ENCODE peak calls at places on chromosomes 13 and 19, in ten cellular contexts. One of them, this sample, is unnamed.

GRCh38 chr13:113655358-113656014 is 2.5 kb downstream of the ATP4B start:
- DNase-seq in endothelial cell of umbilical vein: no peak
- DNase-seq in upper lobe of left lung: peak; percentile 14
- DNase-seq in right lobe of liver: no peak
- DNase-seq in thyroid gland: no peak
- DNase-seq in spleen: peak; percentile 41
- DNase-seq in heart left ventricle: no peak
- DNase-seq in body of pancreas: no peak
- DNase-seq in Peyer's patch: no peak
- DNase-seq in stomach: peak; percentile 10
- DNase-seq in this sample: peak; percentile 45

GRCh38 chr13:21999666-22000065 is 328.8 kb downstream of the FGF9 start:
- DNase-seq in endothelial cell of umbilical vein: no peak
- DNase-seq in upper lobe of left lung: no peak
- DNase-seq in right lobe of liver: no peak
- DNase-seq in thyroid gland: no peak
- DNase-seq in spleen: no peak
- DNase-seq in heart left ventricle: no peak
- DNase-seq in body of pancreas: no peak
- DNase-seq in Peyer's patch: no peak
- DNase-seq in stomach: no peak
- DNase-seq in this sample: no peak

GRCh38 chr13:76764916-76765315 is 121.3 kb downstream of the KCTD12 start:
- DNase-seq in endothelial cell of umbilical vein: no peak
- DNase-seq in upper lobe of left lung: no peak
- DNase-seq in right lobe of liver: no peak
- DNase-seq in thyroid gland: no peak
- DNase-seq in spleen: no peak
- DNase-seq in heart left ventricle: no peak
- DNase-seq in body of pancreas: no peak
- DNase-seq in Peyer's patch: no peak
- DNase-seq in stomach: no peak
- DNase-seq in this sample: no peak

GRCh38 chr13:44726214-44726613 is 150.1 kb upstream of the TSC22D1 start:
- DNase-seq in endothelial cell of umbilical vein: no peak
- DNase-seq in upper lobe of left lung: no peak
- DNase-seq in right lobe of liver: no peak
- DNase-seq in thyroid gland: no peak
- DNase-seq in spleen: no peak
- DNase-seq in heart left ventricle: no peak
- DNase-seq in body of pancreas: no peak
- DNase-seq in Peyer's patch: no peak
- DNase-seq in stomach: no peak
- DNase-seq in this sample: no peak

GRCh38 chr19:50909240-50910070 is 1.7 kb downstream of the KLK4 start:
- DNase-seq in endothelial cell of umbilical vein: peak; percentile 47
- DNase-seq in upper lobe of left lung: peak; percentile 39
- DNase-seq in right lobe of liver: peak; percentile 31
- DNase-seq in thyroid gland: peak; percentile 76
- DNase-seq in spleen: no peak
- DNase-seq in heart left ventricle: no peak
- DNase-seq in body of pancreas: peak; percentile 69
- DNase-seq in Peyer's patch: peak; percentile 38
- DNase-seq in stomach: peak; percentile 29
- DNase-seq in this sample: no peak

GRCh38 chr19:17580470-17581000 is 25.1 kb downstream of the COLGALT1 start:
- DNase-seq in endothelial cell of umbilical vein: no peak
- DNase-seq in upper lobe of left lung: no peak
- DNase-seq in right lobe of liver: no peak
- DNase-seq in thyroid gland: no peak
- DNase-seq in spleen: no peak
- DNase-seq in heart left ventricle: peak; percentile 18
- DNase-seq in body of pancreas: no peak
- DNase-seq in Peyer's patch: no peak
- DNase-seq in stomach: no peak
- DNase-seq in this sample: no peak

GRCh38 chr19:33191501-33191900 is 2.6 kb upstream of the LRP3 start:
- DNase-seq in endothelial cell of umbilical vein: no peak
- DNase-seq in upper lobe of left lung: no peak
- DNase-seq in right lobe of liver: peak; percentile 5
- DNase-seq in thyroid gland: no peak
- DNase-seq in spleen: peak; percentile 36
- DNase-seq in heart left ventricle: no peak
- DNase-seq in body of pancreas: no peak
- DNase-seq in Peyer's patch: no peak
- DNase-seq in stomach: no peak
- DNase-seq in this sample: peak; percentile 46

GRCh38 chr13:20358022-20358421 is 125.9 kb upstream of the GJB6 start:
- DNase-seq in endothelial cell of umbilical vein: no peak
- DNase-seq in upper lobe of left lung: no peak
- DNase-seq in right lobe of liver: no peak
- DNase-seq in thyroid gland: no peak
- DNase-seq in spleen: no peak
- DNase-seq in heart left ventricle: no peak
- DNase-seq in body of pancreas: no peak
- DNase-seq in Peyer's patch: no peak
- DNase-seq in stomach: no peak
- DNase-seq in this sample: no peak

GRCh38 chr19:1324792-1325567 is 39.3 kb downstream of the EFNA2 start:
- DNase-seq in endothelial cell of umbilical vein: peak; percentile 59
- DNase-seq in upper lobe of left lung: peak; percentile 40
- DNase-seq in right lobe of liver: peak; percentile 46
- DNase-seq in thyroid gland: peak; percentile 47
- DNase-seq in spleen: no peak
- DNase-seq in heart left ventricle: peak; percentile 67
- DNase-seq in body of pancreas: peak; percentile 40
- DNase-seq in Peyer's patch: no peak
- DNase-seq in stomach: peak; percentile 52
- DNase-seq in this sample: peak; percentile 81

GRCh38 chr19:58033741-58034475 is at the start of gene ZSCAN1:
- DNase-seq in endothelial cell of umbilical vein: peak; percentile 15
- DNase-seq in upper lobe of left lung: peak; percentile 48
- DNase-seq in right lobe of liver: peak; percentile 84
- DNase-seq in thyroid gland: peak; percentile 99
- DNase-seq in spleen: peak; percentile 77
- DNase-seq in heart left ventricle: peak; percentile 95
- DNase-seq in body of pancreas: peak; percentile 91
- DNase-seq in Peyer's patch: peak; percentile 29
- DNase-seq in stomach: peak; percentile 40
- DNase-seq in this sample: peak; percentile 89

GRCh38 chr19:31553844-31554215 is 204.6 kb upstream of the TSHZ3 start:
- DNase-seq in endothelial cell of umbilical vein: no peak
- DNase-seq in upper lobe of left lung: no peak
- DNase-seq in right lobe of liver: no peak
- DNase-seq in thyroid gland: no peak
- DNase-seq in spleen: no peak
- DNase-seq in heart left ventricle: peak; percentile 32
- DNase-seq in body of pancreas: no peak
- DNase-seq in Peyer's patch: no peak
- DNase-seq in stomach: no peak
- DNase-seq in this sample: no peak

GRCh38 chr13:24788538-24788937 is 24.6 kb downstream of the RNF17 start:
- DNase-seq in endothelial cell of umbilical vein: no peak
- DNase-seq in upper lobe of left lung: no peak
- DNase-seq in right lobe of liver: no peak
- DNase-seq in thyroid gland: no peak
- DNase-seq in spleen: no peak
- DNase-seq in heart left ventricle: no peak
- DNase-seq in body of pancreas: no peak
- DNase-seq in Peyer's patch: no peak
- DNase-seq in stomach: no peak
- DNase-seq in this sample: no peak

GRCh38 chr19:10517361-10517759 is at the start of gene S1PR5:
- DNase-seq in endothelial cell of umbilical vein: no peak
- DNase-seq in upper lobe of left lung: no peak
- DNase-seq in right lobe of liver: peak; percentile 32
- DNase-seq in thyroid gland: peak; percentile 13
- DNase-seq in spleen: no peak
- DNase-seq in heart left ventricle: no peak
- DNase-seq in body of pancreas: peak; percentile 47
- DNase-seq in Peyer's patch: no peak
- DNase-seq in stomach: no peak
- DNase-seq in this sample: no peak

GRCh38 chr19:38826856-38827551 is 4.6 kb downstream of the ECH1 start:
- DNase-seq in endothelial cell of umbilical vein: no peak
- DNase-seq in upper lobe of left lung: no peak
- DNase-seq in right lobe of liver: no peak
- DNase-seq in thyroid gland: no peak
- DNase-seq in spleen: no peak
- DNase-seq in heart left ventricle: no peak
- DNase-seq in body of pancreas: no peak
- DNase-seq in Peyer's patch: no peak
- DNase-seq in stomach: no peak
- DNase-seq in this sample: no peak
- H3K27ac ChIP-seq in endothelial cell of umbilical vein: no peak overlapping the region
- H3K27ac ChIP-seq in upper lobe of left lung: no peak overlapping the region
- H3K27ac ChIP-seq in right lobe of liver: no peak overlapping the region
- H3K27ac ChIP-seq in thyroid gland: no peak overlapping the region
- H3K27ac ChIP-seq in spleen: no peak overlapping the region
- H3K27ac ChIP-seq in heart left ventricle: peak overlapping the region; percentile 20
- H3K27ac ChIP-seq in body of pancreas: no peak overlapping the region
- H3K27ac ChIP-seq in Peyer's patch: peak overlapping the region; percentile 63
- H3K27ac ChIP-seq in stomach: no peak overlapping the region
- H3K27ac ChIP-seq in this sample: no peak overlapping the region

GRCh38 chr19:7618366-7618765 is 11.0 kb downstream of the XAB2 start:
- DNase-seq in endothelial cell of umbilical vein: no peak
- DNase-seq in upper lobe of left lung: peak; percentile 55
- DNase-seq in right lobe of liver: peak; percentile 74
- DNase-seq in thyroid gland: peak; percentile 90
- DNase-seq in spleen: no peak
- DNase-seq in heart left ventricle: no peak
- DNase-seq in body of pancreas: peak; percentile 83
- DNase-seq in Peyer's patch: no peak
- DNase-seq in stomach: peak; percentile 69
- DNase-seq in this sample: no peak
- H3K36me3 ChIP-seq in endothelial cell of umbilical vein: peaks cover 28% of the 10 kb centered on the region
- H3K36me3 ChIP-seq in upper lobe of left lung: peaks cover 68% of the 10 kb centered on the region
- H3K36me3 ChIP-seq in right lobe of liver: peaks cover 21% of the 10 kb centered on the region
- H3K36me3 ChIP-seq in thyroid gland: peaks cover 35% of the 10 kb centered on the region
- H3K36me3 ChIP-seq in spleen: peaks cover 47% of the 10 kb centered on the region
- H3K36me3 ChIP-seq in heart left ventricle: peaks cover 39% of the 10 kb centered on the region
- H3K36me3 ChIP-seq in body of pancreas: peaks cover 26% of the 10 kb centered on the region
- H3K36me3 ChIP-seq in Peyer's patch: no peaks in the 10 kb centered on the region
- H3K36me3 ChIP-seq in stomach: peaks cover 77% of the 10 kb centered on the region
- H3K36me3 ChIP-seq in this sample: peaks cover 42% of the 10 kb centered on the region

GRCh38 chr19:9362905-9363304 is at the start of gene ZNF177:
- DNase-seq in endothelial cell of umbilical vein: no peak
- DNase-seq in upper lobe of left lung: no peak
- DNase-seq in right lobe of liver: no peak
- DNase-seq in thyroid gland: no peak
- DNase-seq in spleen: no peak
- DNase-seq in heart left ventricle: no peak
- DNase-seq in body of pancreas: no peak
- DNase-seq in Peyer's patch: no peak
- DNase-seq in stomach: no peak
- DNase-seq in this sample: no peak
- TF ChIP-seq POLR2A in endothelial cell of umbilical vein: no peak
- TF ChIP-seq POLR2A in upper lobe of left lung: no peak
- TF ChIP-seq POLR2A in right lobe of liver: no peak
- TF ChIP-seq POLR2A in thyroid gland: no peak
- TF ChIP-seq POLR2A in spleen: no peak
- TF ChIP-seq POLR2A in heart left ventricle: no peak
- TF ChIP-seq POLR2A in body of pancreas: no peak
- TF ChIP-seq POLR2A in Peyer's patch: no peak
- TF ChIP-seq POLR2A in stomach: no peak
- TF ChIP-seq POLR2A in this sample: no peak

GRCh38 chr19:16470911-16471811 is 609 bp downstream of the EPS15L1 start:
- DNase-seq in endothelial cell of umbilical vein: peak; percentile 34
- DNase-seq in upper lobe of left lung: peak; percentile 24
- DNase-seq in right lobe of liver: peak; percentile 40
- DNase-seq in thyroid gland: no peak
- DNase-seq in spleen: no peak
- DNase-seq in heart left ventricle: no peak
- DNase-seq in body of pancreas: peak; percentile 48
- DNase-seq in Peyer's patch: no peak
- DNase-seq in stomach: no peak
- DNase-seq in this sample: no peak
- H3K27ac ChIP-seq in endothelial cell of umbilical vein: no peak overlapping the region
- H3K27ac ChIP-seq in upper lobe of left lung: peak overlapping the region; percentile 92
- H3K27ac ChIP-seq in right lobe of liver: peak overlapping the region; percentile 73
- H3K27ac ChIP-seq in thyroid gland: peak overlapping the region; percentile 60
- H3K27ac ChIP-seq in spleen: no peak overlapping the region
- H3K27ac ChIP-seq in heart left ventricle: peak overlapping the region; percentile 88
- H3K27ac ChIP-seq in body of pancreas: peak overlapping the region; percentile 79
- H3K27ac ChIP-seq in Peyer's patch: peak overlapping the region; percentile 78
- H3K27ac ChIP-seq in stomach: peak overlapping the region; percentile 89
- H3K27ac ChIP-seq in this sample: peak overlapping the region; percentile 91

DNA sequence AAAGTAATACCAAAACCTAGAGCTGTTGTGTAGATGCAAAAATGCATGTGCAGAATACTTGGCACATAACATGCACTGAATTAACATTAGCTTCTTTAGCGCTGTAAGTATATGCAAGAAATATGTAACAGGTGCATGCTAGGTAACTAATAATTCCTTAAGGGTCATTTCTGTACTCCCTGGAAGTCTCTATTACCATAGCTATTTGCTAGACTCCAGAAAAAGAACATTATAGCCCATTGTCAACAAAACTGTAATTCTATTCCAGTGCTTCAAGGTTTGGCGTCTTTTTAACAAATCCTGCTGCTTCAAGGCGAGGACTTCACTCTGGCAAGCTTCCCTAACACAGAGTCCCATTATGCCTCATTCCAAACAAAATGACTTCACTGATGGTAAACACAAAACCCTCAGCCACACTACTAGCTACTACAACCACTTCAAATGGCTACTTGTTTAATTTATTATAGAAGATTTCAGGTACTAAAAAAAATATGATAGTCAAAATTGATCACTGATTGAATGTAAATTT is 32.7 kb downstream of the ELF1 start:
- DNase-seq in endothelial cell of umbilical vein: no peak
- DNase-seq in upper lobe of left lung: no peak
- DNase-seq in right lobe of liver: no peak
- DNase-seq in thyroid gland: no peak
- DNase-seq in spleen: no peak
- DNase-seq in heart left ventricle: no peak
- DNase-seq in body of pancreas: peak; percentile 28
- DNase-seq in Peyer's patch: no peak
- DNase-seq in stomach: no peak
- DNase-seq in this sample: no peak
- H3K36me3 ChIP-seq in endothelial cell of umbilical vein: no peaks in the 10 kb centered on the region
- H3K36me3 ChIP-seq in upper lobe of left lung: no peaks in the 10 kb centered on the region
- H3K36me3 ChIP-seq in right lobe of liver: no peaks in the 10 kb centered on the region
- H3K36me3 ChIP-seq in thyroid gland: no peaks in the 10 kb centered on the region
- H3K36me3 ChIP-seq in spleen: no peaks in the 10 kb centered on the region
- H3K36me3 ChIP-seq in heart left ventricle: no peaks in the 10 kb centered on the region
- H3K36me3 ChIP-seq in body of pancreas: no peaks in the 10 kb centered on the region
- H3K36me3 ChIP-seq in Peyer's patch: no peaks in the 10 kb centered on the region
- H3K36me3 ChIP-seq in stomach: peaks cover 3% of the 10 kb centered on the region
- H3K36me3 ChIP-seq in this sample: no peaks in the 10 kb centered on the region